ENCODE peak calls at places on chromosomes 13 and 19, in six cellular contexts. Y is LHCN-M2, E is HCT116, F is ovary, R is NCI-H1105, U is Ammon's horn. S is an unnamed sample.

GRCh38 chr19:416416-416815 is 7.5 kb upstream of the C2CD4C start:
- DNase-seq in E (no peak), Y (no peak), U (no peak), R (no peak), F (no peak), S (no peak)

GRCh38 chr13:114134111-114134943 is 1.9 kb upstream of the RASA3 start:
- DNase-seq in E (no peak), U (no peak), R (no peak), F (no peak), Y (no peak), S (no peak)

GRCh38 chr19:5567971-5568407 is 236 bp upstream of the TINCR start:
- DNase-seq in E (no peak), R (no peak), U (no peak), F (no peak), Y (no peak), S (no peak)

GRCh38 chr13:98690348-98691041 is 62.0 kb downstream of the SLC15A1 start:
- DNase-seq in E (no peak), U (no peak), R (no peak), Y (no peak), F (no peak), S (no peak)

GRCh38 chr13:65603160-65603559 is 1627.0 kb downstream of the PCDH9 start:
- DNase-seq in Y (no peak), R (no peak), U (no peak), F (no peak), E (no peak), S (no peak)

GRCh38 chr13:98462946-98463345 is 114.0 kb downstream of the STK24 start:
- DNase-seq in F (no peak), Y (no peak), R (no peak), U (no peak), E (no peak), S (no peak)

GRCh38 chr19:1467512-1468273 is 11.3 kb downstream of the C19orf25 start:
- DNase-seq in Y (no peak), R (no peak), U (no peak), E (no peak), F (peak), S (no peak)

GRCh38 chr13:53005631-53006030 is 23.0 kb upstream of the OLFM4 start:
- DNase-seq in Y (no peak), F (no peak), E (no peak), U (no peak), R (no peak), S (no peak)

GRCh38 chr19:31517466-31518180 is 168.4 kb upstream of the TSHZ3 start:
- DNase-seq in R (no peak), Y (no peak), E (no peak), F (no peak), U (no peak), S (no peak)

GRCh38 chr13:60139272-60139671 is 24.5 kb downstream of the DIAPH3 start:
- DNase-seq in U (no peak), E (no peak), F (no peak), R (no peak), Y (peak), S (no peak)

GRCh38 chr19:28884786-28885476 is 328.0 kb downstream of the UQCRFS1 start:
- DNase-seq in E (no peak), Y (no peak), F (no peak), U (no peak), R (no peak), S (no peak)

GRCh38 chr13:113458218-113459065 is 5.2 kb upstream of the ADPRHL1 start:
- DNase-seq in R (no peak), U (no peak), E (no peak), Y (no peak), F (peak), S (no peak)

GRCh38 chr19:35279374-35279773 is 3.0 kb upstream of the HAMP start:
- DNase-seq in R (no peak), E (no peak), U (no peak), Y (no peak), F (no peak), S (no peak)

GRCh38 chr19:1814391-1814790 is 2.3 kb upstream of the ATP8B3 start:
- DNase-seq in F (no peak), R (no peak), Y (no peak), U (no peak), E (no peak), S (no peak)

GRCh38 chr19:58474291-58474996 is 1.7 kb upstream of the ZNF446 start:
- DNase-seq in E (no peak), Y (peak), F (no peak), R (no peak), U (no peak), S (peak)

GRCh38 chr19:28609944-28610343 is 603.0 kb downstream of the UQCRFS1 start:
- DNase-seq in E (no peak), Y (no peak), U (no peak), F (no peak), R (no peak), S (no peak)

GRCh38 chr13:38283346-38283745 is 66.3 kb upstream of the UFM1 start:
- DNase-seq in R (no peak), F (no peak), U (no peak), Y (no peak), E (no peak), S (no peak)

GRCh38 chr13:31441804-31442487 is 242.2 kb downstream of the B3GLCT start:
- DNase-seq in R (no peak), F (no peak), E (no peak), U (peak), Y (peak), S (peak)

GRCh38 chr19:313169-313987 is 22.2 kb upstream of the PLPP2 start:
- DNase-seq in Y (no peak), R (no peak), F (no peak), E (no peak), U (no peak), S (no peak)

GRCh38 chr19:30631035-30631375 is 258.8 kb downstream of the ZNF536 start:
- DNase-seq in U (no peak), E (no peak), R (no peak), Y (no peak), F (no peak), S (no peak)

S was measured in skeletal muscle cell.